ENCODE peak calls at places on chromosomes 13 and 19, in six cellular contexts. Z is colonic mucosa; V is A549; W is HCT116; L is CD4-positive, CD25-positive, alpha-beta regulatory T cell; Q is left ventricle myocardium inferior. A is an unnamed sample. For H3K9me3, the result is how much of the 10 kb centered on the place peaks cover.

GRCh38 chr13:98216135-98216565 is 39.1 kb upstream of the RNF113B start:
- DNase-seq in L (no peak), Q (peak), Z (no peak), W (peak), V (peak), A (peak)

GRCh38 chr13:25846227-25846984 is 205.4 kb downstream of the SHISA2 start:
- DNase-seq in Z (no peak), L (no peak), Q (no peak), W (no peak), V (no peak), A (no peak)

GRCh38 chr13:105334211-105334610 is 1201.3 kb downstream of the EFNB2 start:
- DNase-seq in W (no peak), Q (no peak), V (no peak), Z (no peak), L (no peak), A (no peak)

GRCh38 chr13:107124129-107124718 is 556.3 kb upstream of the ARGLU1 start:
- DNase-seq in Z (no peak), W (no peak), L (no peak), V (peak), Q (no peak), A (no peak)

GRCh38 chr13:23268441-23268840 is 87.7 kb downstream of the SGCG start:
- DNase-seq in W (no peak), V (no peak), Z (no peak), Q (no peak), L (no peak), A (no peak)

GRCh38 chr19:39996218-39996810 is 546 bp upstream of the ZNF546 start:
- DNase-seq in V (peak), Z (no peak), W (peak), Q (no peak), L (peak), A (no peak)

GRCh38 chr13:40388617-40389016 is 277.8 kb downstream of the FOXO1 start:
- DNase-seq in W (no peak), L (peak), Z (peak), V (no peak), Q (no peak), A (no peak)

GRCh38 chr19:860481-861098 is 1.1 kb downstream of the CFD start:
- DNase-seq in Z (peak), V (peak), L (peak), Q (peak), W (peak), A (peak)

GRCh38 chr13:113928701-113929627 is 44.9 kb downstream of the C13orf46 start:
- DNase-seq in L (no peak), Q (peak), Z (no peak), W (no peak), V (no peak), A (no peak)

GRCh38 chr13:109989686-109990085 is 203.3 kb upstream of the IRS2 start:
- DNase-seq in W (no peak), Z (no peak), V (no peak), L (no peak), Q (no peak), A (no peak)

GRCh38 chr13:69641773-69642172 is 465.9 kb upstream of the ATXN8OS start:
- DNase-seq in W (no peak), V (no peak), Z (no peak), L (no peak), Q (no peak), A (no peak)

GRCh38 chr19:48568345-48568886 is 16.4 kb downstream of the SULT2B1 start:
- DNase-seq in V (peak), Z (peak), L (no peak), W (peak), Q (peak), A (peak)

GRCh38 chr13:85366759-85367417 is 432.3 kb downstream of the SLITRK6 start:
- DNase-seq in Q (no peak), V (no peak), L (no peak), W (no peak), Z (no peak), A (no peak)

GRCh38 chr19:35029737-35030256 is 473 bp upstream of the SCN1B start:
- DNase-seq in Q (no peak), V (peak), W (no peak), L (no peak), Z (no peak), A (no peak)

GRCh38 chr19:50190439-50190891 is 13.0 kb upstream of the MYH14 start:
- DNase-seq in L (no peak), W (no peak), Q (no peak), V (no peak), Z (peak), A (peak)

GRCh38 chr19:50191270-50191669 is 12.2 kb upstream of the MYH14 start:
- DNase-seq in V (no peak), Z (no peak), L (no peak), Q (no peak), W (no peak), A (no peak)

GRCh38 chr19:50192463-50193211 is 10.8 kb upstream of the MYH14 start:
- DNase-seq in W (no peak), V (no peak), Q (no peak), Z (no peak), L (no peak), A (no peak)

GRCh38 chr19:50187937-50188336 is 15.5 kb upstream of the MYH14 start:
- DNase-seq in W (no peak), V (no peak), Z (peak), Q (no peak), L (no peak), A (no peak)

DNA sequence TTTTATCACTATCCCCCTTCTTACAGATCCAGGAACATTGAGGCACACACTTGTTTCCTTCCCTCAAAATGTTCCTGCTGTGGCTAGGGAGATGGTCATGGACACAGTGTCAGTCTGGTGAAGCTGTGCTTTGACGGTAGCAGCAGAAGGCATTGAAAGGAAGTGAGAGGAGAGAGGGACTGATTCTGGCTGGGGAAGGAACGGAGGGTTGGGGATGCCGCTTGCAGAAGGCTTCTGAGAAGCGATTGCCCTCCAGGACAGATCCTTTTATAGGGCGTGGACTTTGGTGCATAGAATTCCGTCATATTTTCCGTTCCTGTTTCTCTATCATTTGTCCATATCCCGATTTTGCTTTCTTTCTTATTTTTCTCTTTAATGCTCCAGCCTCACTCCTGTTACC is 14.1 kb upstream of the MYH14 start:
- DNase-seq in V (no peak), Q (no peak), Z (peak), W (no peak), L (no peak), A (no peak)
- H3K9me3 ChIP-seq in V (under half), Q (under half), Z (under half), W (under half), L (under half), A (under half)

GRCh38 chr19:58002384-58003152 is at the start of gene ZNF606:
- DNase-seq in Z (peak), V (peak), W (no peak), Q (peak), L (peak), A (peak)
- H3K9me3 ChIP-seq in Z (under half), V (half or more), W (under half), Q (half or more), L (half or more), A (under half)

DNA sequence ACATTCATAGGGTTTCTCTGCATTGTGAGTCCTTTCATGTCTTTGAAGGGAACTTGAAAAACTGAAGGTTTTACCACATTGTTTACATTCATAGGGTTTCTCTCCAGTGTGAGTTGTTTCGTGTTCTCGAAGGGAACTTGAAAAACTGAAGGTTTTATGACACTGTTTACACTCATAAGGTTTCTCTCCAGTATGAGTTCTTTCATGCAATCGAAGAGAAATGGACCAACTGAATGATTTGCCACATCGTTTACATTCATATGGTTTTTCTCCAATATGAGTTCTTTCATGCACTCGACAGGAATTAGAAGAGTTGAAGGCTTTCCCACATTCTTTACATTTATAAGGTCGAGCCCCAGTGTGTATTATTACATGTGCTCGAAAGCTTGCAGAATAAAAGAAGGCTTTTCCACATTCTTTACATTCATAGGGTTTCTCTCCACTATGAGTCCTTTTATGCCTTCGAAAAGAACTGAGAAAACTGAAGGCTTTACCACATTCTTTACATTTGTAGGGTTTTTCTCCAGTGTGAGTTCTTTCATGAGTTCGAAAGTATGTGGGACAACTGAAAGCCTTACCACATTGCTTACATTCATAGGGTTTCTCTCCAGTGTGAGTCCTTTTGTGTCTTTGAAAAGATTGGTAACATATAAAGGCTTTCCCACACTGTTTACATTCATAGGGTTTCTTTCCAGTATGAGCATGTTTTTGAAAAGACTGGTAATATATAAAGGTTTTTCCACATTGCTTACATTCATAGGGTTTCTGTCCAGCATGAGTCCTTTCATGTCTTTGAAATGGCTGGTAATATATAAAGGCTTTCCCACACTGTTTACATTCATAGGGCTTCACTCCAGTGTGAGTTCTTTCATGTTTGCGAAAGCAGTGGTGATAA is 20.7 kb downstream of the ZNF14 start:
- DNase-seq in V (no peak), Q (no peak), Z (no peak), L (no peak), W (no peak), A (no peak)
- H3K9me3 ChIP-seq in V (half or more), Q (half or more), Z (under half), L (half or more), W (half or more), A (half or more)

DNA sequence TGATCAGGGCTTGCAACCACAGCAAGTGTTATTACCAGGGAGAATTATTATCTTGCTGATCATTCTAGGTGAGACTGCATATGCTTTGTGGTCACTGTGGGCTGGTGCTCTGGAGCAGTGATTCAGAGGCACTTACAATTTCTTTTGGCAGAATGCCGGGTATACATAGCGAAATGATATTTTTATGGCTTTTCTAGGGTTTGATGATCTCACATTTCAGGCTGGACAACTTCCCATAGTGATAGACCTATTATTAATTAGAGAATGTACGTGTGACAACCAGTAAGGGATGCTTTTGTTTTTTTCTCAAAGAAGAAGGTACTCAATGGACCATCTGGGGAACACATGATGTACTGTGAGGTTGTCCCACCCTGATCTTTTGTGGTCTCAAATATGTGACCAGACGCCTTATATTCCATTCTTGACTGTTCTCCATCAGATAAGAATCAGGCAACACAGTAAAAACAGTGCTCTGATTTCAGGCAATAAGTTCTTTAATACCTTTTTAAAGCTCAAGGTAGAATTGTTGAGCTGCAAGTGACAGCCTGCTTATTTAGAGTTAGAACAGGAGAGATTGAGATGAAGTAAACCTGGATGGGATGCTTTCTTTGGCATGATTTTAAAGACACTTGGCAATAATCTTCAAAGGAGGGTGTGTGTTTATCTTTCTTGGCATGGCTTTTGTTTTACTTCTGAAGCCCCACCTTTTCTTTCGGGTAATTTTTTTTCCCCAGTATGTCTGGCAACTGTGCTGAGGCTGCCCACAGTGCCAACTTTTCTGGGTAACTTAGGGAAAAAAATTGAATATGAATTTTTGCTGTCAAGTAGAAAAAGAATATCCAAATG is 27.4 kb upstream of the SCEL start:
- DNase-seq in V (peak), L (no peak), Z (no peak), Q (no peak), W (peak), A (peak)
- H3K9me3 ChIP-seq in V (under half), L (under half), Z (under half), Q (under half), W (under half), A (under half)

GRCh38 chr19:19719798-19720197 is 13.1 kb downstream of the ZNF14 start:
- DNase-seq in Q (no peak), V (no peak), Z (no peak), L (no peak), W (no peak), A (no peak)

DNA sequence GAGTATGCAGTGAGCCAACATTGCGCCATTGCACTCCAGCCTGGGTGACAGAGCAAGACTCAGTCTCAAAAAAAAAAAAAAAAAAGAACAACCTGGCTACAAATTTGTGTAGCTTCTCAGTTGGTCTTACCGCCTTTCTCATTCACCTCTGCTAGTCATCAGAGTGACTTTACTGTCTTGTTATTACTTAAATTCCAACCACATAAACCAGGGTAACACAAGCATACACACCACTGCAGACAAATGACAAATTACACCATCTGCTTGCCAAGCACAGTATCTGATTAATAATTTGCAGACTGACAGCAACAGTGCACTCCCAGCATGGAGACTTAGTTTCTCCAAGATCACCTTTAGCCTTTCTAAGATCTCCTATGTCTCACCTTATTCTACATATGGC is 11.0 kb downstream of the ZNF14 start:
- DNase-seq in Z (no peak), W (no peak), L (no peak), V (no peak), Q (no peak), A (no peak)
- H3K9me3 ChIP-seq in Z (under half), W (under half), L (half or more), V (under half), Q (half or more), A (half or more)

GRCh38 chr19:37635076-37636056 is 19.9 kb downstream of the ZFP30 start:
- DNase-seq in L (no peak), V (peak), Z (no peak), W (no peak), Q (no peak), A (no peak)
- H3K9me3 ChIP-seq in L (half or more), V (half or more), Z (under half), W (under half), Q (half or more), A (half or more)

GRCh38 chr19:20276011-20276738 is 109.2 kb downstream of the ZNF486 start:
- DNase-seq in W (no peak), Q (no peak), V (no peak), L (no peak), Z (no peak), A (no peak)

GRCh38 chr19:20278342-20278741 is 111.3 kb downstream of the ZNF486 start:
- DNase-seq in W (no peak), Q (no peak), L (no peak), Z (no peak), V (no peak), A (peak)

GRCh38 chr19:20273951-20274578 is 107.1 kb downstream of the ZNF486 start:
- DNase-seq in W (no peak), L (no peak), V (no peak), Z (no peak), Q (no peak), A (no peak)

GRCh38 chr19:20279516-20279915 is 112.5 kb downstream of the ZNF486 start:
- DNase-seq in Z (no peak), Q (no peak), V (no peak), L (no peak), W (no peak), A (no peak)
- H3K9me3 ChIP-seq in Z (under half), Q (under half), V (under half), L (under half), W (under half), A (under half)

GRCh38 chr19:3048190-3048533 is 14.1 kb downstream of the TLE5 start:
- DNase-seq in Z (no peak), W (no peak), Q (no peak), V (no peak), L (no peak), A (no peak)
- H3K9me3 ChIP-seq in Z (under half), W (under half), Q (under half), V (under half), L (under half), A (under half)

GRCh38 chr19:41708481-41708880 is at the start of gene CEACAM5:
- DNase-seq in W (no peak), Q (no peak), L (no peak), Z (peak), V (no peak), A (no peak)

GRCh38 chr19:41707502-41707812 is 969 bp upstream of the CEACAM5 start:
- DNase-seq in Q (no peak), W (no peak), V (peak), L (no peak), Z (peak), A (no peak)

GRCh38 chr19:41709951-41710645 is 1.7 kb downstream of the CEACAM5 start:
- DNase-seq in Q (no peak), L (no peak), V (no peak), Z (no peak), W (no peak), A (no peak)

GRCh38 chr19:41706741-41707501 is 1.5 kb upstream of the CEACAM5 start:
- DNase-seq in L (peak), V (peak), Q (peak), Z (peak), W (peak), A (peak)

GRCh38 chr19:41707871-41708371 is 505 bp upstream of the CEACAM5 start:
- DNase-seq in Q (no peak), V (no peak), Z (no peak), W (no peak), L (no peak), A (no peak)
- H3K9me3 ChIP-seq in Q (under half), V (under half), Z (under half), W (under half), L (under half), A (under half)

GRCh38 chr19:21680679-21681078 is 86.7 kb downstream of the ZNF100 start:
- DNase-seq in Q (no peak), Z (no peak), V (no peak), L (no peak), W (no peak), A (no peak)

GRCh38 chr19:21677696-21678418 is 89.5 kb downstream of the ZNF100 start:
- DNase-seq in Q (peak), Z (no peak), L (no peak), V (no peak), W (no peak), A (no peak)

DNA sequence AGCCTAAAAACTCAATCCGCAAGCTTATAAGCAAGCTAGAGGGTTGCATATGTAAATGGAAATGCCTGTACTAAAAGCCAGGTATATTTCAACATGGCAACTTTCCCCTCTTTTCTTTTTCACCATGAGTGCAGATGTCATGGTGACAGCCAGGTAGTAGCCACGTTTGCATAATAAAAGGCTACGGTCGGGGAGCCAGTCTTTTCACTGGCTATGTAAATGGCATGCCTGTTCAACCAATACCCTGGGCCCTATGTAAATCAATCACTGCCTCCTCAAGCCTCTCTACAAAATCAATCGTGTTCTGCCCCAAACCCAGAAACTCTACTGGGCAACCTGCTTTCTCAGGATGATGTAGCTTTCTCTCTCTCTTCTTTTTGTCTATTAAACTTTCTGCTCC is 87.4 kb downstream of the ZNF100 start:
- DNase-seq in Z (no peak), Q (no peak), L (no peak), V (no peak), W (no peak), A (no peak)
- H3K9me3 ChIP-seq in Z (under half), Q (under half), L (under half), V (under half), W (under half), A (under half)